ENCODE peak calls at places on chromosomes 11 and 22, in seven cellular contexts. A is fibroblast of lung, D is H1, J is gastrocnemius medialis, B is heart right ventricle, P is thoracic aorta, Z is lower lobe of right lung. N is an unnamed sample.

GRCh38 chr11:64583296-64584262 is 7.4 kb upstream of the SLC22A12 start:
- DNase-seq in P (no peak), A (peak; percentile 15), B (no peak), J (no peak), D (no peak), Z (peak; percentile 34), N (no peak)

GRCh38 chr22:29842172-29842571 is 4.1 kb upstream of the ASCC2 start:
- DNase-seq in P (no peak), B (no peak), Z (no peak), A (no peak), D (no peak), J (no peak), N (no peak)

GRCh38 chr11:77559686-77560425 is 29.9 kb upstream of the AQP11 start:
- DNase-seq in J (no peak), Z (no peak), P (no peak), B (no peak), D (no peak), A (peak; percentile 78), N (peak; percentile 1)

GRCh38 chr22:32754413-32755041 is 47.0 kb upstream of the TIMP3 start:
- DNase-seq in Z (no peak), J (peak; percentile 20), B (no peak), P (no peak), D (no peak), A (peak; percentile 51), N (no peak)

GRCh38 chr11:131470526-131470925 is 100.1 kb downstream of the NTM start:
- DNase-seq in D (no peak), Z (no peak), P (no peak), A (no peak), B (no peak), J (no peak), N (no peak)

GRCh38 chr11:94784884-94785283 is 16.7 kb downstream of the AMOTL1 start:
- DNase-seq in J (no peak), B (no peak), Z (no peak), A (no peak), D (no peak), P (no peak), N (no peak)

GRCh38 chr22:26848244-26848920 is 191.0 kb downstream of the MIAT start:
- DNase-seq in B (no peak), D (no peak), J (no peak), Z (no peak), A (no peak), P (no peak), N (no peak)

GRCh38 chr22:23708270-23708669 is 17.5 kb downstream of the RGL4 start:
- DNase-seq in B (no peak), P (no peak), A (no peak), D (no peak), J (no peak), Z (no peak), N (no peak)

GRCh38 chr11:127864861-127865260 is 722.5 kb downstream of the ETS1 start:
- DNase-seq in P (no peak), D (no peak), A (no peak), J (no peak), B (no peak), Z (no peak), N (no peak)

GRCh38 chr22:28075260-28075981 is 156.4 kb upstream of the PITPNB start:
- DNase-seq in J (peak; percentile 56), B (peak; percentile 75), P (no peak), Z (peak; percentile 50), A (peak; percentile 81), D (no peak), N (no peak)

GRCh38 chr22:47561115-47561675 is 798.7 kb downstream of the TBC1D22A start:
- DNase-seq in Z (no peak), A (no peak), B (no peak), J (no peak), D (no peak), P (no peak), N (no peak)

GRCh38 chr22:19869497-19870152 is 15.0 kb upstream of the GNB1L start:
- DNase-seq in J (no peak), D (no peak), P (no peak), B (no peak), Z (peak; percentile 31), A (no peak), N (no peak)

GRCh38 chr22:36744413-36744765 is 31.5 kb downstream of the IFT27 start:
- DNase-seq in B (no peak), A (no peak), J (no peak), P (no peak), Z (no peak), D (no peak), N (no peak)

GRCh38 chr11:27740362-27741024 is 40.2 kb upstream of the BDNF start:
- DNase-seq in Z (no peak), J (no peak), B (no peak), D (no peak), A (no peak), P (no peak), N (no peak)

GRCh38 chr22:31625661-31626426 is 36.2 kb downstream of the PISD start:
- DNase-seq in J (no peak), B (peak; percentile 46), P (no peak), A (no peak), D (no peak), Z (no peak), N (no peak)

GRCh38 chr22:47444746-47445065 is 682.3 kb downstream of the TBC1D22A start:
- DNase-seq in Z (no peak), A (no peak), J (no peak), P (no peak), B (no peak), D (no peak), N (no peak)

GRCh38 chr11:134047586-134047999 is 21.3 kb upstream of the JAM3 start:
- DNase-seq in B (peak; percentile 83), Z (no peak), A (peak; percentile 88), J (peak; percentile 49), D (no peak), P (peak; percentile 88), N (no peak)

GRCh38 chr22:45844009-45844408 is 133.0 kb downstream of the WNT7B start:
- DNase-seq in A (no peak), J (no peak), D (no peak), B (no peak), Z (no peak), P (no peak), N (no peak)

DNA sequence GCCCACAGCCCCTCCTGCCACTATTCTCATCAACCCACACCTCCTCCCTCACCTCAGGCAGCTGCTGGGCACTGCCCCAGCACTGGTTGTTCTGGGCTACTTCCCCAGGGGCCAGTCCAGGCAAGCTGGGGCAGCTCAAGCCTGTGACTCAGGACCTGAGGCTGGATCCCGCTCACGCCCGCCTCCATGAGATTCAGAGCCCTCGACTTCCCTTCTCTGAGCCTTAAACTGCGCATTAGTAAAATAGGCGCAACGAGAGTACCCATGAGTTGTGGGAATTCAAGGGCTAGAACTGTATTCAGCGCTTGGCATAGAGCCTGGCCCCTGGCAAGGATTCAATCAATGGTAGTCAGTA is 833 bp upstream of the CD82 start:
- DNase-seq in J (peak; percentile 91), P (peak; percentile 83), A (peak; percentile 84), Z (peak; percentile 88), D (no peak), B (no peak), N (peak; percentile 39)
- H3K4me3 ChIP-seq in J (peak overlapping the region; percentile 65), P (peak overlapping the region; percentile 75), A (peak overlapping the region; percentile 37), Z (peak overlapping the region; percentile 79), D (peak overlapping the region; percentile 30), B (peak overlapping the region; percentile 80), N (peak overlapping the region; percentile 74)

GRCh38 chr11:6219359-6219758 is 14.0 kb downstream of the C11orf42 start:
- DNase-seq in A (peak; percentile 87), Z (no peak), D (no peak), J (no peak), B (peak; percentile 38), P (no peak), N (no peak)

GRCh38 chr11:6214530-6214929 is 9.2 kb downstream of the C11orf42 start:
- DNase-seq in Z (no peak), P (no peak), D (no peak), A (no peak), J (no peak), B (no peak), N (no peak)

GRCh38 chr11:6217722-6218121 is 12.4 kb downstream of the C11orf42 start:
- DNase-seq in P (no peak), B (no peak), A (no peak), J (no peak), Z (no peak), D (no peak), N (no peak)

DNA sequence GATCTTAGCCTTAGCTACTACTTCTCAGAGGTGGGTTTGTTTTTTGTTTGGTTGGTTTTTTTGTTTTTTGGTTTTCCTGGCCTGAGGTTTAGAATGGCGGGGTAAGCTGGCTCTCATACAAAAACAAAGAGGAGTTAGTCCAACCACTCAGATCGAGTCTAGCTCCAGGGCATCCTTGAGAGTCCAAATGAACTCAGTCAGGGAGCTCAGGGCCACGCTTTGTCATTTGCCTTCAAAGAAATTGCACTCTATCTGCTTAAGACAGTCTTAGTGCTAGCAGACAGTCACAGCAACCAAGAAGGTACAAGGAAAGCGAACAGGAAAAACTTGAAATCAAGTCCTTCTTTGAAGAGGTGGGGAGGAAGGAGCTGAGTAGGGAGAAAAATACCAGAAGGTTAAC is 11.1 kb downstream of the C11orf42 start:
- DNase-seq in J (no peak), P (no peak), Z (no peak), A (no peak), B (no peak), D (no peak), N (no peak)
- H3K36me3 ChIP-seq in J (no peaks in the 10 kb centered on the region), P (peaks cover 52% of the 10 kb centered on the region), Z (peaks cover 94% of the 10 kb centered on the region), A (peaks cover 16% of the 10 kb centered on the region), B (peaks cover 41% of the 10 kb centered on the region), D (peaks cover 25% of the 10 kb centered on the region), N (peaks cover 17% of the 10 kb centered on the region)

GRCh38 chr11:8685820-8686219 is 3.2 kb downstream of the RPL27A start:
- DNase-seq in J (no peak), P (no peak), D (no peak), B (no peak), A (no peak), Z (no peak), N (no peak)

GRCh38 chr11:8686325-8686724 is 3.7 kb downstream of the RPL27A start:
- DNase-seq in D (no peak), A (no peak), Z (no peak), J (no peak), B (no peak), P (no peak), N (no peak)

GRCh38 chr11:8684600-8685290 is 2.2 kb downstream of the RPL27A start:
- DNase-seq in J (no peak), B (no peak), P (no peak), A (no peak), D (no peak), Z (no peak), N (no peak)

GRCh38 chr11:8683115-8683807 is 669 bp downstream of the RPL27A start:
- DNase-seq in A (no peak), Z (peak; percentile 66), B (no peak), P (no peak), D (no peak), J (no peak), N (no peak)

GRCh38 chr11:8685306-8685705 is 2.7 kb downstream of the RPL27A start:
- DNase-seq in P (no peak), Z (no peak), B (no peak), J (no peak), D (no peak), A (no peak), N (no peak)
- H3K4me3 ChIP-seq in P (no peak overlapping the region), Z (no peak overlapping the region), B (no peak overlapping the region), J (no peak overlapping the region), D (no peak overlapping the region), A (peak overlapping the region; percentile 100), N (peak overlapping the region; percentile 98)

GRCh38 chr22:37765498-37765897 is 42.2 kb upstream of the GCAT start:
- DNase-seq in A (no peak), P (no peak), D (no peak), Z (no peak), J (peak; percentile 69), B (no peak), N (no peak)
- H3K36me3 ChIP-seq in A (peaks cover 33% of the 10 kb centered on the region), P (peaks cover 40% of the 10 kb centered on the region), D (peaks cover 5% of the 10 kb centered on the region), Z (peaks cover 88% of the 10 kb centered on the region), J (no peaks in the 10 kb centered on the region), B (peaks cover 32% of the 10 kb centered on the region), N (no peaks in the 10 kb centered on the region)

GRCh38 chr22:42078469-42079318 is 806 bp upstream of the SMDT1 start:
- DNase-seq in A (peak; percentile 42), B (no peak), D (no peak), J (peak; percentile 36), Z (peak; percentile 60), P (no peak), N (no peak)
- H3K4me3 ChIP-seq in A (peak overlapping the region; percentile 52), B (peak overlapping the region; percentile 69), D (peak overlapping the region; percentile 84), J (peak overlapping the region; percentile 89), Z (peak overlapping the region; percentile 66), P (peak overlapping the region; percentile 78), N (peak overlapping the region; percentile 99)